ENCODE peak calls at places on chromosome 14, in nine cellular contexts. Q is breast epithelium; D is CD8-positive, alpha-beta T cell; B is MM.1S; W is AG04450; F is suprapubic skin; J is heart right ventricle; G is body of pancreas; T is left ventricle myocardium inferior. H is an unnamed sample.
A peak's percentile ranks its signal among the peaks of the same experiment; 100 is the strongest.

GRCh38 chr14:52313493-52313881 is 625 bp upstream of the PTGER2 start:
- DNase-seq in Q (no peak), W (no peak), F (no peak), J (no peak), D (no peak), G (no peak), B (no peak), T (no peak), H (no peak)

GRCh38 chr14:67166450-67166853 is 22.8 kb upstream of the GARIN2 start:
- DNase-seq in J (peak; percentile 16), W (peak; percentile 27), T (no peak), G (peak; percentile 37), D (no peak), B (peak; percentile 23), Q (no peak), F (no peak), H (peak; percentile 38)

GRCh38 chr14:22549981-22550670 is 38.9 kb downstream of the DAD1 start:
- DNase-seq in B (no peak), F (no peak), Q (no peak), G (no peak), T (no peak), W (peak; percentile 16), J (no peak), D (peak; percentile 53), H (peak; percentile 59)

GRCh38 chr14:59103396-59103795 is 85.1 kb upstream of the DAAM1 start:
- DNase-seq in W (no peak), Q (no peak), J (no peak), T (no peak), B (no peak), D (no peak), G (no peak), F (no peak), H (no peak)

GRCh38 chr14:49893309-49894213 is 679 bp downstream of the ARF6 start:
- DNase-seq in B (peak; percentile 37), G (no peak), F (peak; percentile 85), W (no peak), J (peak; percentile 50), D (peak; percentile 62), T (peak; percentile 52), Q (peak; percentile 58), H (peak; percentile 77)

GRCh38 chr14:20446889-20447288 is 7.7 kb downstream of the OSGEP start:
- DNase-seq in F (no peak), G (no peak), J (no peak), W (no peak), D (no peak), T (no peak), Q (no peak), B (no peak), H (no peak)

GRCh38 chr14:50531595-50532501 is 521 bp downstream of the MAP4K5 start:
- DNase-seq in G (peak; percentile 54), T (peak; percentile 42), F (peak; percentile 83), J (peak; percentile 25), Q (peak; percentile 55), B (peak; percentile 29), W (no peak), D (peak; percentile 10), H (peak; percentile 11)

GRCh38 chr14:96363751-96364336 is 518 bp downstream of the GSKIP start:
- DNase-seq in F (no peak), J (peak; percentile 7), G (peak; percentile 56), B (peak; percentile 38), D (peak; percentile 9), T (no peak), W (no peak), Q (peak; percentile 52), H (peak; percentile 34)

GRCh38 chr14:78566017-78566858 is 396.1 kb downstream of the NRXN3 start:
- DNase-seq in F (no peak), B (peak; percentile 43), W (peak; percentile 3), Q (peak; percentile 66), G (peak; percentile 80), J (peak; percentile 79), D (peak; percentile 28), T (peak; percentile 59), H (peak; percentile 27)

GRCh38 chr14:88227693-88228092 is 95.4 kb downstream of the KCNK10 start:
- DNase-seq in B (no peak), F (no peak), G (no peak), J (no peak), T (no peak), Q (no peak), D (no peak), W (no peak), H (no peak)

GRCh38 chr14:61524211-61524806 is 171.0 kb upstream of the HIF1A start:
- DNase-seq in W (no peak), Q (no peak), F (no peak), G (no peak), T (no peak), J (peak; percentile 57), B (no peak), D (no peak), H (no peak)

GRCh38 chr14:105899071-105899641 is 372.8 kb downstream of the TMEM121 start:
- DNase-seq in J (peak; percentile 2), W (no peak), Q (no peak), F (no peak), T (no peak), B (no peak), D (no peak), G (no peak), H (no peak)
- H3K9me3 ChIP-seq in J (peaks cover 6% of the 10 kb centered on the region), W (peaks cover 93% of the 10 kb centered on the region), Q (no peaks in the 10 kb centered on the region), F (no peaks in the 10 kb centered on the region), T (peaks cover 6% of the 10 kb centered on the region), B (no peaks in the 10 kb centered on the region), D (no peaks in the 10 kb centered on the region), G (no peaks in the 10 kb centered on the region), H (no peaks in the 10 kb centered on the region)

GRCh38 chr14:57493467-57494181 is at the start of gene CCDC198:
- DNase-seq in Q (no peak), B (no peak), J (no peak), W (no peak), G (peak; percentile 34), F (no peak), D (no peak), T (no peak), H (no peak)

GRCh38 chr14:57495409-57495808 is 1.8 kb upstream of the CCDC198 start:
- DNase-seq in J (no peak), T (no peak), Q (no peak), F (no peak), D (no peak), B (no peak), W (no peak), G (no peak), H (no peak)

GRCh38 chr14:57487771-57488170 is 5.9 kb downstream of the CCDC198 start:
- DNase-seq in F (no peak), T (no peak), D (no peak), G (no peak), W (no peak), J (no peak), Q (no peak), B (no peak), H (no peak)

GRCh38 chr14:57498035-57498434 is 4.4 kb upstream of the CCDC198 start:
- DNase-seq in D (no peak), J (no peak), B (no peak), W (no peak), G (no peak), Q (no peak), F (no peak), T (no peak), H (no peak)

DNA sequence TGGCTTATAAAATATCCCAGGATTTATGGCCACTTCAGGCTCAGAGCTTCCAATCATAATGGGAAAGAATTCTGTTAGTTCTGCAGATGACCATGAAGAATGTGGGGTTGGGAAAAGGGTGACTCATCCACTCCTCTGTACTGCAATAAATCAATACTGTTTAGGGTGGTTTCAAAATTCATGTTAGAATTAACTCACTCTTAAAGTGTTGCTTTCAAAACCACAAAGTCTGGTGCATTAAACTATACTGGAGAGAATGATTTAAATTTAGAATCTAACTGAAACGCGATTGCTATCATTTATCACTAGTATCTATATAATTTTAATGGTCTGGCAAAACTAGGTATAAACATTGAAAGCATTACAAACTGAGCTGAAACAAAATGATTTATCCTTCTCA is 798 bp downstream of the CCDC198 start:
- DNase-seq in B (no peak), Q (no peak), J (no peak), F (no peak), G (no peak), D (no peak), W (no peak), T (no peak), H (no peak)
- H3K27ac ChIP-seq in B (no peak overlapping the region), Q (no peak overlapping the region), J (no peak overlapping the region), F (no peak overlapping the region), G (peak overlapping the region; percentile 6), D (no peak overlapping the region), W (no peak overlapping the region), T (no peak overlapping the region), H (no peak overlapping the region)

GRCh38 chr14:98579140-98579539 is 692.9 kb downstream of the BCL11B start:
- DNase-seq in J (no peak), F (no peak), B (no peak), W (no peak), T (no peak), G (no peak), Q (no peak), D (no peak), H (no peak)

GRCh38 chr14:98582276-98582675 is 689.7 kb downstream of the BCL11B start:
- DNase-seq in F (no peak), G (no peak), B (no peak), D (no peak), J (no peak), W (no peak), T (no peak), Q (no peak), H (no peak)

GRCh38 chr14:98576463-98576862 is 695.5 kb downstream of the BCL11B start:
- DNase-seq in B (no peak), W (no peak), F (no peak), D (no peak), G (no peak), Q (no peak), J (no peak), T (no peak), H (no peak)

GRCh38 chr14:98580131-98580678 is 691.8 kb downstream of the BCL11B start:
- DNase-seq in F (no peak), B (peak; percentile 7), Q (no peak), G (no peak), T (no peak), D (no peak), J (no peak), W (no peak), H (peak; percentile 7)

DNA sequence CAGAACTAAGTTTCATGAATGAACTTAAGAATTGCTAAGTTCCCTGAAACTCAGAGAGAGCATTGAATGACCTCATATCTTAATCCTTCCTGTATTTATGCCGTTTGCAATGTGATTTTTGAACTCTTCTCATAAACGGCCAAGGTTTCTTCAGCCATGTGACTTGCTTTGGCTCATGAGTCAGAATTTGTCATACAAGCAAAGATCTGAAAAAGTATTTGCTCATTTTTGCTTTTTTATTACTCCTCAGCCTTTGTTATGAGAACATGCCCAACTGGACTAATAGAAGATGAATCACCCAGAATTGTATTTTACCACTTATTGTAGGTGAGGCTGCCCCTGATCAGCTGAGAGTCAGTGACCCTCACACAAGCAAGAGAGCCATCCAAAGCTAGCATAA is 693.8 kb downstream of the BCL11B start:
- DNase-seq in G (no peak), Q (no peak), T (no peak), B (no peak), W (no peak), F (no peak), D (no peak), J (no peak), H (no peak)
- H3K4me3 ChIP-seq in G (no peak overlapping the region), Q (no peak overlapping the region), T (no peak overlapping the region), B (no peak overlapping the region), W (no peak overlapping the region), F (no peak overlapping the region), D (no peak overlapping the region), J (no peak overlapping the region), H (no peak overlapping the region)

DNA sequence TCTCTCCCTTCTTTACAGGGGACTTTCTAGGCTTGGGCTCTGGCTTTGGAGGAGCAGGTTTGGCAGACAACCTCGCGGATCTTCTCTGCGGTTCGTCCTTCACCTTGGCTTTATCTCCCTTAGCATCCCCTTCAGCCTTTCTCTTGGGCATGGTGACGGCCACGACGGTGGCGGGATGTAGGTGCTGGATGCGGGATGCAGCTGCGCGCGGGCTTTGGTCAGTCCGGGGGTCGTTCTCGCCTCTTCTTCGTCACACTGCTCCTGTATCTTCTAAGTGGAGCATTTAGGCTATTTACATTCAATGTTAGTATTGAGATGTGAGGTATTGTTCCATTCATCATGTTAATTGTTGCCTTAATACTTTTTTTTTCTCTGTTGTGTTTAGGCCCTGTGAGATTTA is 217.2 kb upstream of the STXBP6 start:
- DNase-seq in W (no peak), B (no peak), T (no peak), J (no peak), Q (no peak), G (no peak), F (no peak), D (no peak), H (no peak)
- H3K9me3 ChIP-seq in W (peaks cover 27% of the 10 kb centered on the region), B (no peaks in the 10 kb centered on the region), T (no peaks in the 10 kb centered on the region), J (peaks cover 6% of the 10 kb centered on the region), Q (no peaks in the 10 kb centered on the region), G (no peaks in the 10 kb centered on the region), F (no peaks in the 10 kb centered on the region), D (no peaks in the 10 kb centered on the region), H (no peaks in the 10 kb centered on the region)